ENCODE peak calls at places on chromosome 12, in seven cellular contexts. One of them, this sample, is unnamed.

GRCh38 chr12:109876406-109876805 is 3.9 kb downstream of the GLTP start:
- DNase-seq in AG10803: no peak
- DNase-seq in HFF-Myc: no peak
- DNase-seq in endodermal cell: no peak
- DNase-seq in GM23338: no peak
- DNase-seq in left ventricle myocardium inferior: no peak
- DNase-seq in hepatocyte: no peak
- DNase-seq in this sample: no peak

GRCh38 chr12:32765906-32766305 is 10.2 kb upstream of the YARS2 start:
- DNase-seq in AG10803: no peak
- DNase-seq in HFF-Myc: no peak
- DNase-seq in endodermal cell: no peak
- DNase-seq in GM23338: no peak
- DNase-seq in left ventricle myocardium inferior: no peak
- DNase-seq in hepatocyte: no peak
- DNase-seq in this sample: peak

GRCh38 chr12:47736877-47737676 is 11.8 kb upstream of the ENDOU start:
- DNase-seq in AG10803: peak
- DNase-seq in HFF-Myc: peak
- DNase-seq in endodermal cell: no peak
- DNase-seq in GM23338: no peak
- DNase-seq in left ventricle myocardium inferior: peak
- DNase-seq in hepatocyte: peak
- DNase-seq in this sample: peak

GRCh38 chr12:101698782-101699347 is 1.4 kb downstream of the CHPT1 start:
- DNase-seq in AG10803: no peak
- DNase-seq in HFF-Myc: no peak
- DNase-seq in endodermal cell: no peak
- DNase-seq in GM23338: no peak
- DNase-seq in left ventricle myocardium inferior: no peak
- DNase-seq in hepatocyte: no peak
- DNase-seq in this sample: peak

GRCh38 chr12:57657744-57658143 is 24.7 kb upstream of the B4GALNT1 start:
- DNase-seq in AG10803: peak
- DNase-seq in HFF-Myc: no peak
- DNase-seq in endodermal cell: no peak
- DNase-seq in GM23338: no peak
- DNase-seq in left ventricle myocardium inferior: no peak
- DNase-seq in hepatocyte: peak
- DNase-seq in this sample: no peak

GRCh38 chr12:32072102-32072501 is 34.5 kb upstream of the BICD1 start:
- DNase-seq in AG10803: no peak
- DNase-seq in HFF-Myc: no peak
- DNase-seq in endodermal cell: no peak
- DNase-seq in GM23338: no peak
- DNase-seq in left ventricle myocardium inferior: no peak
- DNase-seq in hepatocyte: no peak
- DNase-seq in this sample: no peak

GRCh38 chr12:24380122-24380521 is 430.7 kb upstream of the SOX5 start:
- DNase-seq in AG10803: no peak
- DNase-seq in HFF-Myc: no peak
- DNase-seq in endodermal cell: peak
- DNase-seq in GM23338: peak
- DNase-seq in left ventricle myocardium inferior: no peak
- DNase-seq in hepatocyte: no peak
- DNase-seq in this sample: no peak

GRCh38 chr12:78829690-78830089 is 34.9 kb upstream of the SYT1 start:
- DNase-seq in AG10803: no peak
- DNase-seq in HFF-Myc: no peak
- DNase-seq in endodermal cell: no peak
- DNase-seq in GM23338: no peak
- DNase-seq in left ventricle myocardium inferior: no peak
- DNase-seq in hepatocyte: no peak
- DNase-seq in this sample: no peak

GRCh38 chr12:108884116-108885012 is 4.5 kb downstream of the DAO start:
- DNase-seq in AG10803: peak
- DNase-seq in HFF-Myc: peak
- DNase-seq in endodermal cell: peak
- DNase-seq in GM23338: peak
- DNase-seq in left ventricle myocardium inferior: peak
- DNase-seq in hepatocyte: peak
- DNase-seq in this sample: no peak

GRCh38 chr12:106301241-106301610 is 1.3 kb upstream of the TCP11L2 start:
- DNase-seq in AG10803: peak
- DNase-seq in HFF-Myc: no peak
- DNase-seq in endodermal cell: peak
- DNase-seq in GM23338: no peak
- DNase-seq in left ventricle myocardium inferior: no peak
- DNase-seq in hepatocyte: no peak
- DNase-seq in this sample: no peak

GRCh38 chr12:132165584-132165983 is 21.3 kb downstream of the NOC4L start:
- DNase-seq in AG10803: no peak
- DNase-seq in HFF-Myc: no peak
- DNase-seq in endodermal cell: no peak
- DNase-seq in GM23338: no peak
- DNase-seq in left ventricle myocardium inferior: no peak
- DNase-seq in hepatocyte: no peak
- DNase-seq in this sample: no peak

DNA sequence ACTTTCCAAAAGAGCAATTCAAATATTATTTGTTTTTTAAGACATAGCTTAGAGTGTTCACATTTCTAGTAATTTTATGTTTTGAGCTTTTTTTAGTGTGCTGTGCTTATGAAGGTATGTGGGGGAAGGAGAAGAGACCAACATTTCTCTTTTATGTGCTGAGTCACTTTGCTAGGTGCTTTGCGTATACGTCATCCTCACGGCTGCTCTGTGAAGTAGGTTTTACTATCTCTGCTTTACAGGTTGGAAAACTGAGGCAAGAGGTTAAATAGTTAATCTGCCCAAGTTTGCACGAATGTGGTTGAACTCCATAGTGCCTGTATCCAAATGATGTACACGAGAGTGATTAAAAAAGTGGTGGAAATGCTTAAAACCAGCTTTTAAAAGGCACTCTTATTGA is 75.9 kb downstream of the AEBP2 start:
- DNase-seq in AG10803: no peak
- DNase-seq in HFF-Myc: no peak
- DNase-seq in endodermal cell: no peak
- DNase-seq in GM23338: peak
- DNase-seq in left ventricle myocardium inferior: no peak
- DNase-seq in hepatocyte: no peak
- DNase-seq in this sample: no peak
- TF ChIP-seq CTCF in AG10803: no peak
- TF ChIP-seq CTCF in HFF-Myc: no peak
- TF ChIP-seq CTCF in endodermal cell: no peak
- TF ChIP-seq CTCF in GM23338: no peak
- TF ChIP-seq CTCF in left ventricle myocardium inferior: no peak
- TF ChIP-seq CTCF in hepatocyte: no peak
- TF ChIP-seq CTCF in this sample: no peak

GRCh38 chr12:52395761-52396434 is 10.2 kb downstream of the KRT82 start:
- DNase-seq in AG10803: peak
- DNase-seq in HFF-Myc: no peak
- DNase-seq in endodermal cell: peak
- DNase-seq in GM23338: peak
- DNase-seq in left ventricle myocardium inferior: no peak
- DNase-seq in hepatocyte: peak
- DNase-seq in this sample: peak
- TF ChIP-seq CTCF in AG10803: peak
- TF ChIP-seq CTCF in HFF-Myc: peak
- TF ChIP-seq CTCF in endodermal cell: peak
- TF ChIP-seq CTCF in GM23338: peak
- TF ChIP-seq CTCF in left ventricle myocardium inferior: peak
- TF ChIP-seq CTCF in hepatocyte: peak
- TF ChIP-seq CTCF in this sample: no peak

GRCh38 chr12:64801381-64801780 is 23.1 kb upstream of the TBC1D30 start:
- DNase-seq in AG10803: no peak
- DNase-seq in HFF-Myc: no peak
- DNase-seq in endodermal cell: no peak
- DNase-seq in GM23338: peak
- DNase-seq in left ventricle myocardium inferior: no peak
- DNase-seq in hepatocyte: no peak
- DNase-seq in this sample: no peak
- TF ChIP-seq CTCF in AG10803: peak
- TF ChIP-seq CTCF in HFF-Myc: peak
- TF ChIP-seq CTCF in endodermal cell: peak
- TF ChIP-seq CTCF in GM23338: peak
- TF ChIP-seq CTCF in left ventricle myocardium inferior: no peak
- TF ChIP-seq CTCF in hepatocyte: peak
- TF ChIP-seq CTCF in this sample: no peak

GRCh38 chr12:3228587-3228986 is 151.4 kb downstream of the TSPAN9 start:
- DNase-seq in AG10803: peak
- DNase-seq in HFF-Myc: peak
- DNase-seq in endodermal cell: no peak
- DNase-seq in GM23338: no peak
- DNase-seq in left ventricle myocardium inferior: no peak
- DNase-seq in hepatocyte: no peak
- DNase-seq in this sample: no peak

GRCh38 chr12:3225796-3226180 is 148.6 kb downstream of the TSPAN9 start:
- DNase-seq in AG10803: no peak
- DNase-seq in HFF-Myc: no peak
- DNase-seq in endodermal cell: no peak
- DNase-seq in GM23338: no peak
- DNase-seq in left ventricle myocardium inferior: no peak
- DNase-seq in hepatocyte: no peak
- DNase-seq in this sample: peak

GRCh38 chr12:3226285-3226684 is 149.1 kb downstream of the TSPAN9 start:
- DNase-seq in AG10803: no peak
- DNase-seq in HFF-Myc: no peak
- DNase-seq in endodermal cell: no peak
- DNase-seq in GM23338: no peak
- DNase-seq in left ventricle myocardium inferior: no peak
- DNase-seq in hepatocyte: no peak
- DNase-seq in this sample: no peak

GRCh38 chr12:3225154-3225795 is 148.1 kb downstream of the TSPAN9 start:
- DNase-seq in AG10803: peak
- DNase-seq in HFF-Myc: no peak
- DNase-seq in endodermal cell: no peak
- DNase-seq in GM23338: no peak
- DNase-seq in left ventricle myocardium inferior: no peak
- DNase-seq in hepatocyte: no peak
- DNase-seq in this sample: peak

GRCh38 chr12:3227076-3227975 is 150.1 kb downstream of the TSPAN9 start:
- DNase-seq in AG10803: no peak
- DNase-seq in HFF-Myc: no peak
- DNase-seq in endodermal cell: peak
- DNase-seq in GM23338: peak
- DNase-seq in left ventricle myocardium inferior: no peak
- DNase-seq in hepatocyte: no peak
- DNase-seq in this sample: no peak
- TF ChIP-seq CTCF in AG10803: no peak
- TF ChIP-seq CTCF in HFF-Myc: no peak
- TF ChIP-seq CTCF in endodermal cell: peak
- TF ChIP-seq CTCF in GM23338: peak
- TF ChIP-seq CTCF in left ventricle myocardium inferior: peak
- TF ChIP-seq CTCF in hepatocyte: no peak
- TF ChIP-seq CTCF in this sample: no peak